ENCODE peak calls at places on chromosomes 5 and 9, in four cellular contexts. O, C, X and B are unnamed samples.

GRCh38 chr5:115272297-115272958 is 9.8 kb upstream of the PGGT1B start:
- DNase-seq in O (no peak), C (no peak), X (no peak), B (no peak)

GRCh38 chr9:94011134-94011533 is 56.0 kb upstream of the BARX1 start:
- DNase-seq in O (no peak), C (no peak), X (no peak), B (no peak)

GRCh38 chr9:133979921-133980863 is 11.9 kb downstream of the VAV2 start:
- DNase-seq in O (no peak), C (no peak), X (no peak), B (no peak)

GRCh38 chr5:131198625-131199024 is 27.9 kb downstream of the LYRM7 start:
- DNase-seq in O (no peak), C (no peak), X (no peak), B (no peak)

GRCh38 chr5:71816307-71816706 is 97.2 kb downstream of the CARTPT start:
- DNase-seq in O (no peak), C (no peak), X (no peak), B (no peak)

GRCh38 chr5:80346055-80346454 is 26.3 kb downstream of the SPZ1 start:
- DNase-seq in O (peak), C (no peak), X (peak), B (no peak)

GRCh38 chr9:95008151-95008771 is 281.8 kb downstream of the AOPEP start:
- DNase-seq in O (no peak), C (no peak), X (peak), B (no peak)

GRCh38 chr5:128591598-128592455 is 53.8 kb upstream of the FBN2 start:
- DNase-seq in O (no peak), C (no peak), X (no peak), B (no peak)

GRCh38 chr5:112174959-112175594 is 244.0 kb downstream of the EPB41L4A start:
- DNase-seq in O (no peak), C (no peak), X (peak), B (no peak)

GRCh38 chr9:103152473-103152872 is 157.3 kb downstream of the CYLC2 start:
- DNase-seq in O (no peak), C (no peak), X (no peak), B (no peak)

GRCh38 chr5:142894315-142894714 is 124.1 kb downstream of the ARHGAP26 start:
- DNase-seq in O (no peak), C (no peak), X (no peak), B (no peak)